ENCODE peak calls at places on chromosomes 1 and 21, in nine cellular contexts. One of them, this sample, is unnamed.

GRCh38 chr1:175073054-175073453 is 5.4 kb downstream of the TNN start:
- DNase-seq in heart left ventricle: no peak
- DNase-seq in AG04450: no peak
- DNase-seq in sigmoid colon: no peak
- DNase-seq in keratinocyte: no peak
- DNase-seq in body of pancreas: no peak
- DNase-seq in GM12864: no peak
- DNase-seq in astrocyte of the spinal cord: no peak
- DNase-seq in prostate gland: no peak
- DNase-seq in this sample: no peak

GRCh38 chr1:228147768-228148167 is 2.0 kb upstream of the GJC2 start:
- DNase-seq in heart left ventricle: no peak
- DNase-seq in AG04450: no peak
- DNase-seq in sigmoid colon: no peak
- DNase-seq in keratinocyte: no peak
- DNase-seq in body of pancreas: no peak
- DNase-seq in GM12864: no peak
- DNase-seq in astrocyte of the spinal cord: no peak
- DNase-seq in prostate gland: no peak
- DNase-seq in this sample: no peak

GRCh38 chr1:247209306-247209900 is 37.6 kb upstream of the ZNF124 start:
- DNase-seq in heart left ventricle: no peak
- DNase-seq in AG04450: no peak
- DNase-seq in sigmoid colon: no peak
- DNase-seq in keratinocyte: no peak
- DNase-seq in body of pancreas: no peak
- DNase-seq in GM12864: no peak
- DNase-seq in astrocyte of the spinal cord: no peak
- DNase-seq in prostate gland: no peak
- DNase-seq in this sample: no peak

GRCh38 chr21:44984792-44985440 is 45.1 kb downstream of the SLX9 start:
- DNase-seq in heart left ventricle: peak; percentile 60
- DNase-seq in AG04450: no peak
- DNase-seq in sigmoid colon: peak; percentile 62
- DNase-seq in keratinocyte: no peak
- DNase-seq in body of pancreas: peak; percentile 10
- DNase-seq in GM12864: no peak
- DNase-seq in astrocyte of the spinal cord: no peak
- DNase-seq in prostate gland: no peak
- DNase-seq in this sample: peak; percentile 64

GRCh38 chr1:172117800-172118199 is 276.5 kb downstream of the DNM3 start:
- DNase-seq in heart left ventricle: no peak
- DNase-seq in AG04450: no peak
- DNase-seq in sigmoid colon: no peak
- DNase-seq in keratinocyte: no peak
- DNase-seq in body of pancreas: no peak
- DNase-seq in GM12864: peak; percentile 26
- DNase-seq in astrocyte of the spinal cord: no peak
- DNase-seq in prostate gland: no peak
- DNase-seq in this sample: no peak

GRCh38 chr1:114458208-114458777 is 52.7 kb downstream of the TRIM33 start:
- DNase-seq in heart left ventricle: no peak
- DNase-seq in AG04450: no peak
- DNase-seq in sigmoid colon: no peak
- DNase-seq in keratinocyte: no peak
- DNase-seq in body of pancreas: no peak
- DNase-seq in GM12864: no peak
- DNase-seq in astrocyte of the spinal cord: peak; percentile 43
- DNase-seq in prostate gland: no peak
- DNase-seq in this sample: no peak

GRCh38 chr1:34164510-34165381 is at the start of gene CSMD2:
- DNase-seq in heart left ventricle: peak; percentile 64
- DNase-seq in AG04450: peak; percentile 24
- DNase-seq in sigmoid colon: no peak
- DNase-seq in keratinocyte: no peak
- DNase-seq in body of pancreas: no peak
- DNase-seq in GM12864: no peak
- DNase-seq in astrocyte of the spinal cord: peak; percentile 67
- DNase-seq in prostate gland: no peak
- DNase-seq in this sample: no peak

GRCh38 chr1:160942926-160943325 is 11.7 kb downstream of the ITLN2 start:
- DNase-seq in heart left ventricle: no peak
- DNase-seq in AG04450: no peak
- DNase-seq in sigmoid colon: no peak
- DNase-seq in keratinocyte: no peak
- DNase-seq in body of pancreas: peak; percentile 17
- DNase-seq in GM12864: no peak
- DNase-seq in astrocyte of the spinal cord: no peak
- DNase-seq in prostate gland: no peak
- DNase-seq in this sample: no peak

GRCh38 chr1:187641015-187641414 is 812.3 kb downstream of the PLA2G4A start:
- DNase-seq in heart left ventricle: no peak
- DNase-seq in AG04450: no peak
- DNase-seq in sigmoid colon: no peak
- DNase-seq in keratinocyte: no peak
- DNase-seq in body of pancreas: no peak
- DNase-seq in GM12864: no peak
- DNase-seq in astrocyte of the spinal cord: no peak
- DNase-seq in prostate gland: no peak
- DNase-seq in this sample: no peak

GRCh38 chr1:115077286-115077983 is 11.9 kb downstream of the TSPAN2 start:
- DNase-seq in heart left ventricle: no peak
- DNase-seq in AG04450: no peak
- DNase-seq in sigmoid colon: no peak
- DNase-seq in keratinocyte: no peak
- DNase-seq in body of pancreas: no peak
- DNase-seq in GM12864: no peak
- DNase-seq in astrocyte of the spinal cord: no peak
- DNase-seq in prostate gland: no peak
- DNase-seq in this sample: no peak

GRCh38 chr1:61337037-61337436 is 254.7 kb downstream of the NFIA start:
- DNase-seq in heart left ventricle: no peak
- DNase-seq in AG04450: no peak
- DNase-seq in sigmoid colon: no peak
- DNase-seq in keratinocyte: no peak
- DNase-seq in body of pancreas: no peak
- DNase-seq in GM12864: no peak
- DNase-seq in astrocyte of the spinal cord: no peak
- DNase-seq in prostate gland: no peak
- DNase-seq in this sample: no peak

GRCh38 chr1:50968884-50969610 is 998 bp upstream of the CDKN2C start:
- DNase-seq in heart left ventricle: peak; percentile 83
- DNase-seq in AG04450: no peak
- DNase-seq in sigmoid colon: peak; percentile 74
- DNase-seq in keratinocyte: no peak
- DNase-seq in body of pancreas: peak; percentile 58
- DNase-seq in GM12864: no peak
- DNase-seq in astrocyte of the spinal cord: peak; percentile 37
- DNase-seq in prostate gland: peak; percentile 49
- DNase-seq in this sample: no peak

GRCh38 chr1:223834660-223835263 is 11.0 kb downstream of the TP53BP2 start:
- DNase-seq in heart left ventricle: no peak
- DNase-seq in AG04450: peak; percentile 73
- DNase-seq in sigmoid colon: no peak
- DNase-seq in keratinocyte: no peak
- DNase-seq in body of pancreas: no peak
- DNase-seq in GM12864: no peak
- DNase-seq in astrocyte of the spinal cord: peak; percentile 71
- DNase-seq in prostate gland: no peak
- DNase-seq in this sample: no peak

GRCh38 chr1:177800386-177801058 is 169.3 kb downstream of the SEC16B start:
- DNase-seq in heart left ventricle: no peak
- DNase-seq in AG04450: no peak
- DNase-seq in sigmoid colon: no peak
- DNase-seq in keratinocyte: peak; percentile 35
- DNase-seq in body of pancreas: no peak
- DNase-seq in GM12864: no peak
- DNase-seq in astrocyte of the spinal cord: peak; percentile 46
- DNase-seq in prostate gland: no peak
- DNase-seq in this sample: no peak

GRCh38 chr21:42861311-42862122 is 17.8 kb downstream of the WDR4 start:
- DNase-seq in heart left ventricle: no peak
- DNase-seq in AG04450: no peak
- DNase-seq in sigmoid colon: no peak
- DNase-seq in keratinocyte: no peak
- DNase-seq in body of pancreas: no peak
- DNase-seq in GM12864: no peak
- DNase-seq in astrocyte of the spinal cord: no peak
- DNase-seq in prostate gland: no peak
- DNase-seq in this sample: no peak

GRCh38 chr21:42863504-42863870 is 15.9 kb downstream of the WDR4 start:
- DNase-seq in heart left ventricle: no peak
- DNase-seq in AG04450: no peak
- DNase-seq in sigmoid colon: no peak
- DNase-seq in keratinocyte: no peak
- DNase-seq in body of pancreas: no peak
- DNase-seq in GM12864: no peak
- DNase-seq in astrocyte of the spinal cord: no peak
- DNase-seq in prostate gland: no peak
- DNase-seq in this sample: no peak

GRCh38 chr21:42862123-42862475 is 17.2 kb downstream of the WDR4 start:
- DNase-seq in heart left ventricle: no peak
- DNase-seq in AG04450: no peak
- DNase-seq in sigmoid colon: no peak
- DNase-seq in keratinocyte: no peak
- DNase-seq in body of pancreas: no peak
- DNase-seq in GM12864: no peak
- DNase-seq in astrocyte of the spinal cord: no peak
- DNase-seq in prostate gland: no peak
- DNase-seq in this sample: no peak

GRCh38 chr21:42864286-42864685 is 15.1 kb downstream of the WDR4 start:
- DNase-seq in heart left ventricle: no peak
- DNase-seq in AG04450: no peak
- DNase-seq in sigmoid colon: no peak
- DNase-seq in keratinocyte: no peak
- DNase-seq in body of pancreas: no peak
- DNase-seq in GM12864: no peak
- DNase-seq in astrocyte of the spinal cord: no peak
- DNase-seq in prostate gland: no peak
- DNase-seq in this sample: no peak

GRCh38 chr21:42862774-42863503 is 16.4 kb downstream of the WDR4 start:
- DNase-seq in heart left ventricle: no peak
- DNase-seq in AG04450: no peak
- DNase-seq in sigmoid colon: no peak
- DNase-seq in keratinocyte: no peak
- DNase-seq in body of pancreas: no peak
- DNase-seq in GM12864: no peak
- DNase-seq in astrocyte of the spinal cord: no peak
- DNase-seq in prostate gland: no peak
- DNase-seq in this sample: no peak
- TF ChIP-seq CTCF in heart left ventricle: no peak
- TF ChIP-seq CTCF in AG04450: no peak
- TF ChIP-seq CTCF in sigmoid colon: no peak
- TF ChIP-seq CTCF in keratinocyte: no peak
- TF ChIP-seq CTCF in body of pancreas: no peak
- TF ChIP-seq CTCF in GM12864: no peak
- TF ChIP-seq CTCF in astrocyte of the spinal cord: no peak
- TF ChIP-seq CTCF in prostate gland: no peak
- TF ChIP-seq CTCF in this sample: no peak

GRCh38 chr1:151281225-151281968 is 702 bp upstream of the ZNF687 start:
- DNase-seq in heart left ventricle: peak; percentile 97
- DNase-seq in AG04450: peak; percentile 93
- DNase-seq in sigmoid colon: peak; percentile 99
- DNase-seq in keratinocyte: peak; percentile 87
- DNase-seq in body of pancreas: peak; percentile 98
- DNase-seq in GM12864: peak; percentile 92
- DNase-seq in astrocyte of the spinal cord: peak; percentile 99
- DNase-seq in prostate gland: peak; percentile 95
- DNase-seq in this sample: peak; percentile 98
- TF ChIP-seq CTCF in heart left ventricle: peak; percentile 45
- TF ChIP-seq CTCF in AG04450: no peak
- TF ChIP-seq CTCF in sigmoid colon: peak; percentile 40
- TF ChIP-seq CTCF in keratinocyte: peak; percentile 12
- TF ChIP-seq CTCF in body of pancreas: peak; percentile 21
- TF ChIP-seq CTCF in GM12864: no peak
- TF ChIP-seq CTCF in astrocyte of the spinal cord: peak; percentile 26
- TF ChIP-seq CTCF in prostate gland: peak; percentile 74
- TF ChIP-seq CTCF in this sample: no peak

DNA sequence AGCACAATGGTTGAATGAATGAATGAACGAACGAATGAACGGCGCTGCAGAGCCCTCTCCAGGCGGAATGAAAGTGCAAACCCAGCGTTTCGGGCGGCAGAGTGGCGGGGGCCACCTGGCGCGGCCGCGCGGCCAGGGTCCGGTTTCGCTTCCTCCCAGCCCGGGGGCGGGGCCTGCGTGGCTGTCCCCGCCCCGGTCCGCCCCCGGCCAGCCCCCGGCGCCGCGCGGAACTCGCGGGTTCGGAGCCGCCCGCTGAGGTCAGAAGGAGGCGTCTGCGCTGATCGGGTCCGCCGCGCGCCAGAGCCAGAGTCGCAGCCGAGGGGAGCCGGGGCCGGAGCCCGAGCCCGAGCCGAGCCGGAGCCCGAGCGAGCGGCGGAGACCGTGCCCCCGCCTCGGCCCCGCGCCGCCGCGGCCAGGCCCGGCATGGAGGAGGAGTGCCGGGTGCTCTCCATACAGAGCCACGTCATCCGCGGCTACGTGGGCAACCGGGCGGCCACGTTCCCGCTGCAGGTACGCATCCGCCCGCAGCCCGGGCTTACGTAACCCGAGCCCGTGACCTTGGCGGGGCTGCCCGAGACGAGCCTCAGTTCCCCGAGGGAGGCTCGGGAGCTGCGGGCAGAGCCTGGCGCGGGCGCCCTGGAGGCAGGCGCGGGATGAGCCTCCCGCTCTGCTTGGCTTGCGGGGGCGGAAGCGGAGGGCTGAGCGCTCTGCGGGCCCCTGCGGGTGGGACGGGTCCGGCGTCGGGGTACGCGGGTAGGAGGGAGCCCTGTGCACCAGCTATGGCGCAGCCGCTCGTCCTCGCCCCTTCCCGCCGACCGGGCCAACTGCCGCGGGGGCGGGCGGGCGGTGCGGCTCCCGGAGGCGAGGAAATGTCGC is at the start of gene PDXK:
- DNase-seq in heart left ventricle: peak; percentile 95
- DNase-seq in AG04450: no peak
- DNase-seq in sigmoid colon: peak; percentile 92
- DNase-seq in keratinocyte: no peak
- DNase-seq in body of pancreas: peak; percentile 88
- DNase-seq in GM12864: peak; percentile 55
- DNase-seq in astrocyte of the spinal cord: peak; percentile 84
- DNase-seq in prostate gland: peak; percentile 87
- DNase-seq in this sample: no peak
- TF ChIP-seq CTCF in heart left ventricle: no peak
- TF ChIP-seq CTCF in AG04450: no peak
- TF ChIP-seq CTCF in sigmoid colon: no peak
- TF ChIP-seq CTCF in keratinocyte: no peak
- TF ChIP-seq CTCF in body of pancreas: no peak
- TF ChIP-seq CTCF in GM12864: peak; percentile 4
- TF ChIP-seq CTCF in astrocyte of the spinal cord: no peak
- TF ChIP-seq CTCF in prostate gland: no peak
- TF ChIP-seq CTCF in this sample: no peak

DNA sequence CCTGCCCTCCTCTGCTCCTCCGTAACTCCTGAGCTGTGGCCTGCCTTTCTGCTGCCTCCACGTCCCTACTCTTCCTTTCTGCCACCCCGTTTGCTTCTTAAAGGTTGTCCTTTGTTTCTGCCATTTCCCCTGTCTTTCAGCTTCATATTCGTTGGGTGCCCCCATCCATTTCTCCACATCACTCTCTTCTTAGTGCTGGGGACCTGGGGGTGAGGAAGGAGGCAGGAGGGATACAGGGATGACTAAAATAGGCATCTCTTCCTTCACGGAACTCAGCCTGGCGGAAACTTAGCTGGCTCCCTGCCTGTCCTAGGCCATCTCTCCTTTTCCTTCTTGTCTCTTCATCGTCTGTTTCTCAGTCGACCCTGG is 67.0 kb upstream of the CD1D start:
- DNase-seq in heart left ventricle: no peak
- DNase-seq in AG04450: no peak
- DNase-seq in sigmoid colon: no peak
- DNase-seq in keratinocyte: no peak
- DNase-seq in body of pancreas: no peak
- DNase-seq in GM12864: no peak
- DNase-seq in astrocyte of the spinal cord: no peak
- DNase-seq in prostate gland: no peak
- DNase-seq in this sample: no peak
- TF ChIP-seq CTCF in heart left ventricle: no peak
- TF ChIP-seq CTCF in AG04450: no peak
- TF ChIP-seq CTCF in sigmoid colon: no peak
- TF ChIP-seq CTCF in keratinocyte: no peak
- TF ChIP-seq CTCF in body of pancreas: no peak
- TF ChIP-seq CTCF in GM12864: no peak
- TF ChIP-seq CTCF in astrocyte of the spinal cord: no peak
- TF ChIP-seq CTCF in prostate gland: no peak
- TF ChIP-seq CTCF in this sample: no peak

This sample was measured in suprapubic skin.